ENCODE peak calls at places on chromosomes 1 and 21, in five cellular contexts. Y is putamen; B is activated T-helper 1 cell treated with anti-CD3 and anti-CD28 coated beads, Interleukin-12 subunit alpha, Interleukin-12 subunit beta, Interleukin-2, Interleukin-4 antibody, amounts not matched to agents 30 ng/mL and 10 ng/mL and 1 ng/mL, durations not matched to agents 14 hours and 24 hours and 36 hours; N is HEK293T; L is NCI-H510A. S is an unnamed sample.
A peak's percentile ranks its signal among the peaks of the same experiment; 100 is the strongest.

GRCh38 chr21:20999567-21000169 is 1.5 kb downstream of the NCAM2 start:
- DNase-seq in N (peak; percentile 51), B (no peak), Y (peak; percentile 84), L (no peak), S (no peak)

GRCh38 chr1:184379111-184379752 is 7.6 kb upstream of the C1orf21 start:
- DNase-seq in N (no peak), L (no peak), Y (no peak), B (no peak), S (no peak)

GRCh38 chr1:16628361-16629111 is 15.2 kb upstream of the NBPF1 start:
- DNase-seq in Y (no peak), L (no peak), N (no peak), B (no peak), S (peak; percentile 100)

GRCh38 chr1:220317161-220317560 is 44.9 kb upstream of the RAB3GAP2 start:
- DNase-seq in B (no peak), Y (no peak), L (no peak), N (no peak), S (no peak)

GRCh38 chr1:183214021-183214970 is 28.2 kb downstream of the LAMC2 start:
- DNase-seq in N (no peak), L (no peak), Y (no peak), B (no peak), S (no peak)

GRCh38 chr1:163706915-163707314 is 385.2 kb downstream of the NUF2 start:
- DNase-seq in B (no peak), Y (no peak), L (no peak), N (no peak), S (no peak)

GRCh38 chr1:220189750-220190347 is 82.4 kb downstream of the RAB3GAP2 start:
- DNase-seq in Y (no peak), N (peak; percentile 30), L (no peak), B (no peak), S (no peak)

GRCh38 chr1:23599125-23599524 is 39.8 kb upstream of the ID3 start:
- DNase-seq in N (no peak), L (no peak), B (no peak), Y (no peak), S (no peak)

GRCh38 chr1:89425056-89425455 is 61.2 kb downstream of the GBP6 start:
- DNase-seq in L (peak; percentile 79), Y (no peak), B (no peak), N (no peak), S (no peak)

GRCh38 chr1:168598963-168599362 is 22.6 kb downstream of the XCL1 start:
- DNase-seq in Y (no peak), B (no peak), N (no peak), L (no peak), S (no peak)

GRCh38 chr21:42465008-42465878 is 30.8 kb downstream of the RSPH1 start:
- DNase-seq in Y (no peak), L (no peak), B (no peak), N (no peak), S (no peak)

GRCh38 chr1:203751051-203751450 is 13.9 kb upstream of the LAX1 start:
- DNase-seq in B (no peak), N (no peak), Y (no peak), L (no peak), S (no peak)

GRCh38 chr1:244779410-244779809 is 56.0 kb upstream of the COX20 start:
- DNase-seq in Y (no peak), L (no peak), B (no peak), N (no peak), S (no peak)

GRCh38 chr1:155254714-155255242 is 505 bp downstream of the ENTREP3 start:
- DNase-seq in L (no peak), N (no peak), B (no peak), Y (no peak), S (no peak)

GRCh38 chr1:25771246-25772114 is 28.5 kb upstream of the SELENON start:
- DNase-seq in B (no peak), N (peak; percentile 67), Y (no peak), L (peak; percentile 41), S (no peak)

GRCh38 chr1:170267317-170267716 is 121.6 kb downstream of the NTMT2 start:
- DNase-seq in B (no peak), L (no peak), N (no peak), Y (no peak), S (no peak)

GRCh38 chr1:162319510-162320160 is 57.0 kb downstream of the SPATA46 start:
- DNase-seq in Y (peak; percentile 14), N (no peak), B (no peak), L (no peak), S (no peak)

GRCh38 chr21:44011774-44012473 is at the start of gene TRAPPC10:
- DNase-seq in N (peak; percentile 91), Y (peak; percentile 87), L (peak; percentile 86), B (peak; percentile 85), S (peak; percentile 95)

GRCh38 chr1:85585845-85586244 is 5.3 kb downstream of the CCN1 start:
- DNase-seq in L (no peak), N (no peak), Y (no peak), B (no peak), S (no peak)

GRCh38 chr1:7383671-7384070 is 387.4 kb upstream of the VAMP3 start:
- DNase-seq in L (no peak), Y (no peak), B (no peak), N (no peak), S (no peak)

GRCh38 chr1:77234943-77235342 is 15.7 kb upstream of the PIGK start:
- DNase-seq in N (no peak), Y (no peak), L (no peak), B (no peak), S (no peak)

GRCh38 chr1:116078699-116079223 is 32.4 kb upstream of the MAB21L3 start:
- DNase-seq in L (no peak), Y (no peak), B (no peak), N (no peak), S (no peak)

GRCh38 chr1:14165289-14165867 is 433.1 kb upstream of the KAZN start:
- DNase-seq in L (no peak), B (no peak), Y (peak; percentile 28), N (no peak), S (no peak)

GRCh38 chr1:232226197-232226681 is 403.7 kb downstream of the SIPA1L2 start:
- DNase-seq in L (no peak), Y (no peak), N (no peak), B (peak; percentile 2), S (no peak)

GRCh38 chr1:55230654-55231053 is 15.5 kb upstream of the USP24 start:
- DNase-seq in L (no peak), N (no peak), B (no peak), Y (no peak), S (no peak)

GRCh38 chr1:209367031-209367813 is 216.3 kb upstream of the CAMK1G start:
- DNase-seq in L (no peak), Y (no peak), N (no peak), B (no peak), S (no peak)

GRCh38 chr1:92485374-92486250 is 1.1 kb downstream of the GFI1 start:
- DNase-seq in L (peak; percentile 79), N (peak; percentile 79), Y (no peak), B (peak; percentile 81), S (no peak)

GRCh38 chr1:184624626-184625025 is 130.0 kb downstream of the EDEM3 start:
- DNase-seq in Y (no peak), L (no peak), B (no peak), N (no peak), S (no peak)

GRCh38 chr1:235933483-235934116 is 66.9 kb upstream of the LYST start:
- DNase-seq in Y (no peak), N (no peak), L (no peak), B (no peak), S (no peak)

GRCh38 chr1:8232036-8232757 is 85.7 kb upstream of the SLC45A1 start:
- DNase-seq in L (no peak), N (no peak), Y (no peak), B (no peak), S (no peak)

GRCh38 chr1:172477741-172478140 is 33.9 kb upstream of the PIGC start:
- DNase-seq in B (no peak), Y (no peak), L (no peak), N (no peak), S (no peak)

GRCh38 chr21:19724081-19724480 is 1274.1 kb upstream of the NCAM2 start:
- DNase-seq in L (no peak), B (no peak), N (no peak), Y (no peak), S (no peak)

GRCh38 chr1:6979003-6979577 is 193.8 kb downstream of the CAMTA1 start:
- DNase-seq in L (no peak), B (no peak), N (no peak), Y (no peak), S (no peak)

GRCh38 chr21:14900611-14901010 is 164.2 kb downstream of the NRIP1 start:
- DNase-seq in N (no peak), Y (no peak), L (no peak), B (no peak), S (no peak)

GRCh38 chr1:71593523-71593922 is 512.7 kb upstream of the ZRANB2 start:
- DNase-seq in Y (no peak), L (no peak), N (peak; percentile 15), B (no peak), S (no peak)

GRCh38 chr1:153100241-153100640 is 5.9 kb upstream of the SPRR2E start:
- DNase-seq in Y (no peak), N (no peak), B (no peak), L (no peak), S (no peak)